ENCODE peak calls at places on chromosomes 12 and 14, in four cellular contexts. D, R, O and L are unnamed samples.

GRCh38 chr12:73374360-73374759 is 1102.2 kb downstream of the TRHDE start:
- DNase-seq in R (no peak), O (no peak), D (no peak), L (no peak)

GRCh38 chr14:74620497-74620921 is 8.5 kb upstream of the LTBP2 start:
- DNase-seq in R (no peak), D (peak), O (no peak), L (peak)

GRCh38 chr12:64390275-64390851 is at the start of gene C12orf56:
- DNase-seq in O (no peak), R (no peak), D (no peak), L (no peak)

GRCh38 chr14:64910847-64911495 is 3.3 kb upstream of the CHURC1 start:
- DNase-seq in O (no peak), R (no peak), D (peak), L (no peak)

GRCh38 chr14:103607039-103607668 is 21.9 kb upstream of the KLC1 start:
- DNase-seq in R (no peak), D (peak), O (no peak), L (peak)

GRCh38 chr12:6786416-6787094 is 2.8 kb upstream of the CD4 start:
- DNase-seq in R (no peak), D (no peak), O (no peak), L (no peak)

GRCh38 chr14:99832326-99832725 is 39.1 kb downstream of the EML1 start:
- DNase-seq in R (no peak), D (no peak), O (no peak), L (no peak)

GRCh38 chr14:61409782-61410181 is 88.4 kb downstream of the PRKCH start:
- DNase-seq in R (no peak), O (no peak), D (no peak), L (no peak)

GRCh38 chr12:94575645-94576393 is 74.5 kb downstream of the TMCC3 start:
- DNase-seq in R (no peak), D (no peak), O (no peak), L (no peak)

GRCh38 chr12:105948331-105948730 is 190.4 kb downstream of the NUAK1 start:
- DNase-seq in R (no peak), D (peak), O (no peak), L (no peak)

GRCh38 chr12:56517854-56518253 is 3.8 kb upstream of the RBMS2 start:
- DNase-seq in R (no peak), O (no peak), D (no peak), L (no peak)

GRCh38 chr14:55188686-55189295 is 2.6 kb downstream of the DLGAP5 start:
- DNase-seq in R (no peak), D (peak), O (no peak), L (no peak)

GRCh38 chr14:52013984-52014600 is 24.7 kb downstream of the RTRAF start:
- DNase-seq in R (peak), D (no peak), O (no peak), L (no peak)

GRCh38 chr12:53495903-53496751 is 3.1 kb downstream of the MAP3K12 start:
- DNase-seq in O (no peak), R (no peak), D (peak), L (no peak)

GRCh38 chr14:23284654-23285529 is 1.0 kb downstream of the HOMEZ start:
- DNase-seq in D (peak), O (no peak), R (no peak), L (no peak)

GRCh38 chr12:118463677-118464076 is 87.3 kb downstream of the SUDS3 start:
- DNase-seq in R (no peak), O (no peak), D (no peak), L (no peak)

GRCh38 chr12:49529409-49529808 is 9.4 kb upstream of the KCNH3 start:
- DNase-seq in O (no peak), D (no peak), R (no peak), L (no peak)

GRCh38 chr12:26233620-26234019 is 38.2 kb downstream of the SSPN start:
- DNase-seq in O (no peak), R (no peak), D (peak), L (no peak)

GRCh38 chr12:14768823-14769405 is 34.4 kb downstream of the WBP11 start:
- DNase-seq in D (peak), O (peak), R (no peak), L (no peak)

GRCh38 chr12:32918890-32919791 is 22.6 kb upstream of the PKP2 start:
- DNase-seq in O (no peak), R (no peak), D (peak), L (no peak)

GRCh38 chr12:5377997-5378596 is 53.8 kb upstream of the NTF3 start:
- DNase-seq in D (no peak), R (no peak), O (no peak), L (no peak)

GRCh38 chr14:98551028-98551427 is 721.0 kb downstream of the BCL11B start:
- DNase-seq in D (no peak), R (no peak), O (no peak), L (no peak)

GRCh38 chr12:44317651-44318126 is 481.8 kb downstream of the TMEM117 start:
- DNase-seq in D (peak), O (no peak), R (no peak), L (no peak)

GRCh38 chr14:74712499-74713394 is at the start of the genes AREL1 and FCF1:
- DNase-seq in R (peak), D (peak), O (peak), L (peak)

GRCh38 chr12:119448737-119449136 is 114.2 kb downstream of the CCDC60 start:
- DNase-seq in D (no peak), O (no peak), R (no peak), L (no peak)

GRCh38 chr12:52543985-52544888 is 8.7 kb downstream of the KRT71 start:
- DNase-seq in O (no peak), R (no peak), D (no peak), L (no peak)

GRCh38 chr12:94867066-94867855 is 136.2 kb downstream of the NDUFA12 start:
- DNase-seq in O (no peak), R (no peak), D (peak), L (no peak)